ENCODE peak calls at places on chromosome 6, in eight cellular contexts. C is foreskin keratinocyte, V is NCI-H524 treated with DMSO at 0.1 percent for 48 hours, I is upper lobe of right lung, H is choroid plexus epithelial cell, B is ascending aorta, J is fibroblast of mammary gland, D is A549. Q is an unnamed sample.

GRCh38 chr6:47631248-47632196 is 66.9 kb upstream of the ADGRF4 start:
- DNase-seq in V (no peak), D (peak; percentile 50), J (peak; percentile 61), I (no peak), B (no peak), H (peak; percentile 67), C (peak; percentile 28), Q (no peak)

GRCh38 chr6:16336056-16336810 is 97.8 kb downstream of the GMPR start:
- DNase-seq in B (no peak), C (no peak), D (no peak), H (no peak), V (no peak), I (no peak), J (no peak), Q (no peak)

GRCh38 chr6:135938588-135939215 is 87.2 kb downstream of the PDE7B start:
- DNase-seq in B (no peak), C (no peak), H (peak; percentile 78), I (no peak), V (no peak), J (peak; percentile 96), D (peak; percentile 17), Q (no peak)

GRCh38 chr6:38554700-38555413 is 84.9 kb downstream of the BTBD9 start:
- DNase-seq in H (peak; percentile 61), J (peak; percentile 62), D (no peak), B (no peak), V (no peak), C (peak; percentile 21), I (no peak), Q (no peak)

GRCh38 chr6:74137910-74138309 is 441.9 kb downstream of the CD109 start:
- DNase-seq in I (no peak), B (no peak), D (peak; percentile 2), C (peak; percentile 14), H (peak; percentile 87), J (peak; percentile 56), V (no peak), Q (no peak)

GRCh38 chr6:46218457-46218856 is 47.7 kb upstream of the ENPP5 start:
- DNase-seq in H (no peak), V (no peak), B (no peak), D (no peak), J (no peak), I (no peak), C (no peak), Q (no peak)

GRCh38 chr6:114133816-114134215 is 162.9 kb upstream of the HDAC2 start:
- DNase-seq in B (no peak), V (no peak), I (no peak), J (no peak), D (no peak), H (no peak), C (no peak), Q (no peak)

GRCh38 chr6:70312165-70312564 is 9.3 kb upstream of the COL9A1 start:
- DNase-seq in H (peak; percentile 95), B (no peak), J (peak; percentile 80), D (no peak), I (no peak), V (no peak), C (peak; percentile 95), Q (peak; percentile 55)

GRCh38 chr6:90459225-90459758 is 127.6 kb downstream of the MAP3K7 start:
- DNase-seq in D (no peak), I (no peak), C (no peak), V (no peak), H (no peak), J (no peak), B (no peak), Q (no peak)

GRCh38 chr6:31399589-31400466 is 3.6 kb upstream of the MICA start:
- DNase-seq in B (peak; percentile 97), C (peak; percentile 77), I (peak; percentile 97), H (peak; percentile 88), V (no peak), J (peak; percentile 91), D (peak; percentile 88), Q (peak; percentile 82)

GRCh38 chr6:127207591-127208120 is 59.0 kb upstream of the RNF146 start:
- DNase-seq in B (no peak), D (no peak), J (peak; percentile 75), V (no peak), H (peak; percentile 53), I (no peak), C (no peak), Q (no peak)

GRCh38 chr6:8082954-8083858 is 19.0 kb upstream of the BLOC1S5 start:
- DNase-seq in J (peak; percentile 94), B (peak; percentile 81), D (peak; percentile 31), V (no peak), H (peak; percentile 89), I (no peak), C (peak; percentile 81), Q (no peak)

GRCh38 chr6:150705392-150705791 is 105.7 kb downstream of the PLEKHG1 start:
- DNase-seq in J (no peak), B (no peak), I (no peak), H (no peak), V (no peak), C (no peak), D (no peak), Q (no peak)

GRCh38 chr6:141675957-141676356 is 456.8 kb upstream of the GJE1 start:
- DNase-seq in I (no peak), C (no peak), H (peak; percentile 62), D (peak; percentile 1), B (no peak), V (no peak), J (peak; percentile 36), Q (no peak)

GRCh38 chr6:35327349-35328027 is 14.9 kb upstream of the PPARD start:
- DNase-seq in C (no peak), D (peak; percentile 55), J (peak; percentile 50), H (peak; percentile 77), B (peak; percentile 77), I (peak; percentile 74), V (no peak), Q (peak; percentile 8)

GRCh38 chr6:90934081-90934480 is 347.2 kb upstream of the MAP3K7 start:
- DNase-seq in V (no peak), H (no peak), I (no peak), J (no peak), C (no peak), D (no peak), B (no peak), Q (no peak)

GRCh38 chr6:52555531-52556228 is 21.2 kb downstream of the TRAM2 start:
- DNase-seq in B (no peak), D (no peak), V (no peak), J (no peak), I (no peak), C (no peak), H (peak; percentile 44), Q (no peak)

GRCh38 chr6:32666420-32667300 is at the start of gene HLA-DQB1:
- DNase-seq in D (peak; percentile 11), B (no peak), J (peak; percentile 38), I (no peak), H (peak; percentile 30), C (no peak), V (no peak), Q (no peak)

GRCh38 chr6:153024401-153025017 is 22.0 kb upstream of the MTRF1L start:
- DNase-seq in H (peak; percentile 76), C (no peak), B (no peak), V (peak; percentile 18), D (peak; percentile 47), J (peak; percentile 68), I (no peak), Q (peak; percentile 15)

GRCh38 chr6:18416341-18416679 is 29.2 kb downstream of the RNF144B start:
- DNase-seq in C (no peak), V (no peak), H (no peak), I (no peak), J (no peak), B (peak; percentile 74), D (no peak), Q (no peak)

GRCh38 chr6:106731144-106731842 is 101.9 kb downstream of the QRSL1 start:
- DNase-seq in D (peak; percentile 64), H (no peak), B (no peak), I (no peak), C (no peak), V (no peak), J (no peak), Q (no peak)

GRCh38 chr6:107009499-107009898 is 18.5 kb upstream of the MTRES1 start:
- DNase-seq in V (no peak), I (no peak), D (no peak), C (no peak), B (no peak), J (no peak), H (no peak), Q (no peak)

GRCh38 chr6:41624621-41625365 is 13.5 kb upstream of the MDFI start:
- DNase-seq in J (no peak), C (no peak), D (no peak), I (no peak), B (no peak), H (no peak), V (no peak), Q (no peak)

GRCh38 chr6:139708342-139709199 is 334.1 kb upstream of the CITED2 start:
- DNase-seq in H (peak; percentile 91), D (peak; percentile 44), I (no peak), B (no peak), C (peak; percentile 53), J (peak; percentile 59), V (no peak), Q (peak; percentile 38)

GRCh38 chr6:26657268-26657667 is 2.3 kb downstream of the ZNF322 start:
- DNase-seq in I (no peak), J (no peak), V (no peak), C (no peak), D (no peak), B (no peak), H (no peak), Q (no peak)

GRCh38 chr6:158042245-158042798 is 60.7 kb downstream of the SYNJ2 start:
- DNase-seq in I (peak; percentile 51), J (peak; percentile 89), B (peak; percentile 86), C (peak; percentile 53), V (no peak), D (peak; percentile 51), H (peak; percentile 91), Q (peak; percentile 29)